ENCODE peak calls at places on chromosomes 5 and 9, in nine cellular contexts. One of them, this sample, is unnamed.

GRCh38 chr9:89604463-89605180 is at the start of gene GADD45G:
- DNase-seq in spleen: peak; percentile 96
- DNase-seq in GM20000: peak; percentile 88
- DNase-seq in nephron progenitor cell: peak; percentile 83
- DNase-seq in activated CD8-positive, alpha-beta T cell treated with anti-CD3 and anti-CD28 coated beads for 36 hours: peak; percentile 94
- DNase-seq in cardiac fibroblast: peak; percentile 74
- DNase-seq in RWPE1: peak; percentile 93
- DNase-seq in transverse colon: peak; percentile 92
- DNase-seq in hepatocyte: peak; percentile 93
- DNase-seq in this sample: peak; percentile 57

GRCh38 chr5:58922392-58923171 is 339.7 kb downstream of the RAB3C start:
- DNase-seq in spleen: peak; percentile 86
- DNase-seq in GM20000: no peak
- DNase-seq in nephron progenitor cell: no peak
- DNase-seq in activated CD8-positive, alpha-beta T cell treated with anti-CD3 and anti-CD28 coated beads for 36 hours: no peak
- DNase-seq in cardiac fibroblast: no peak
- DNase-seq in RWPE1: no peak
- DNase-seq in transverse colon: peak; percentile 72
- DNase-seq in hepatocyte: no peak
- DNase-seq in this sample: no peak

GRCh38 chr9:38682713-38683112 is 37.2 kb downstream of the FAM240B start:
- DNase-seq in spleen: no peak
- DNase-seq in GM20000: no peak
- DNase-seq in nephron progenitor cell: no peak
- DNase-seq in activated CD8-positive, alpha-beta T cell treated with anti-CD3 and anti-CD28 coated beads for 36 hours: no peak
- DNase-seq in cardiac fibroblast: peak; percentile 96
- DNase-seq in RWPE1: peak; percentile 94
- DNase-seq in transverse colon: no peak
- DNase-seq in hepatocyte: peak; percentile 84
- DNase-seq in this sample: peak; percentile 42

GRCh38 chr9:131500377-131500776 is 2.3 kb upstream of the POMT1 start:
- DNase-seq in spleen: no peak
- DNase-seq in GM20000: no peak
- DNase-seq in nephron progenitor cell: no peak
- DNase-seq in activated CD8-positive, alpha-beta T cell treated with anti-CD3 and anti-CD28 coated beads for 36 hours: peak; percentile 87
- DNase-seq in cardiac fibroblast: no peak
- DNase-seq in RWPE1: peak; percentile 21
- DNase-seq in transverse colon: peak; percentile 21
- DNase-seq in hepatocyte: no peak
- DNase-seq in this sample: no peak

GRCh38 chr5:172334196-172334595 is 50.6 kb upstream of the UBTD2 start:
- DNase-seq in spleen: no peak
- DNase-seq in GM20000: no peak
- DNase-seq in nephron progenitor cell: no peak
- DNase-seq in activated CD8-positive, alpha-beta T cell treated with anti-CD3 and anti-CD28 coated beads for 36 hours: peak; percentile 49
- DNase-seq in cardiac fibroblast: no peak
- DNase-seq in RWPE1: no peak
- DNase-seq in transverse colon: no peak
- DNase-seq in hepatocyte: no peak
- DNase-seq in this sample: no peak

GRCh38 chr5:119168401-119168800 is 97.5 kb downstream of the DMXL1 start:
- DNase-seq in spleen: no peak
- DNase-seq in GM20000: no peak
- DNase-seq in nephron progenitor cell: no peak
- DNase-seq in activated CD8-positive, alpha-beta T cell treated with anti-CD3 and anti-CD28 coated beads for 36 hours: no peak
- DNase-seq in cardiac fibroblast: peak; percentile 7
- DNase-seq in RWPE1: no peak
- DNase-seq in transverse colon: no peak
- DNase-seq in hepatocyte: no peak
- DNase-seq in this sample: no peak

GRCh38 chr9:93890436-93890935 is 64.7 kb downstream of the BARX1 start:
- DNase-seq in spleen: no peak
- DNase-seq in GM20000: no peak
- DNase-seq in nephron progenitor cell: no peak
- DNase-seq in activated CD8-positive, alpha-beta T cell treated with anti-CD3 and anti-CD28 coated beads for 36 hours: no peak
- DNase-seq in cardiac fibroblast: no peak
- DNase-seq in RWPE1: no peak
- DNase-seq in transverse colon: peak; percentile 0
- DNase-seq in hepatocyte: no peak
- DNase-seq in this sample: no peak

GRCh38 chr5:107564896-107565295 is 105.8 kb downstream of the EFNA5 start:
- DNase-seq in spleen: no peak
- DNase-seq in GM20000: no peak
- DNase-seq in nephron progenitor cell: no peak
- DNase-seq in activated CD8-positive, alpha-beta T cell treated with anti-CD3 and anti-CD28 coated beads for 36 hours: no peak
- DNase-seq in cardiac fibroblast: peak; percentile 44
- DNase-seq in RWPE1: no peak
- DNase-seq in transverse colon: no peak
- DNase-seq in hepatocyte: no peak
- DNase-seq in this sample: no peak

GRCh38 chr9:104808030-104808614 is 44.2 kb downstream of the NIPSNAP3B start:
- DNase-seq in spleen: no peak
- DNase-seq in GM20000: no peak
- DNase-seq in nephron progenitor cell: no peak
- DNase-seq in activated CD8-positive, alpha-beta T cell treated with anti-CD3 and anti-CD28 coated beads for 36 hours: peak; percentile 6
- DNase-seq in cardiac fibroblast: peak; percentile 75
- DNase-seq in RWPE1: peak; percentile 25
- DNase-seq in transverse colon: no peak
- DNase-seq in hepatocyte: peak; percentile 32
- DNase-seq in this sample: peak; percentile 37

GRCh38 chr9:105503873-105504272 is 54.1 kb upstream of the FKTN start:
- DNase-seq in spleen: no peak
- DNase-seq in GM20000: peak; percentile 21
- DNase-seq in nephron progenitor cell: no peak
- DNase-seq in activated CD8-positive, alpha-beta T cell treated with anti-CD3 and anti-CD28 coated beads for 36 hours: no peak
- DNase-seq in cardiac fibroblast: peak; percentile 34
- DNase-seq in RWPE1: no peak
- DNase-seq in transverse colon: no peak
- DNase-seq in hepatocyte: no peak
- DNase-seq in this sample: no peak

GRCh38 chr5:91244380-91245073 is 138.6 kb downstream of the ARRDC3 start:
- DNase-seq in spleen: no peak
- DNase-seq in GM20000: no peak
- DNase-seq in nephron progenitor cell: no peak
- DNase-seq in activated CD8-positive, alpha-beta T cell treated with anti-CD3 and anti-CD28 coated beads for 36 hours: no peak
- DNase-seq in cardiac fibroblast: no peak
- DNase-seq in RWPE1: no peak
- DNase-seq in transverse colon: no peak
- DNase-seq in hepatocyte: no peak
- DNase-seq in this sample: no peak

GRCh38 chr5:91243286-91243685 is 139.8 kb downstream of the ARRDC3 start:
- DNase-seq in spleen: no peak
- DNase-seq in GM20000: no peak
- DNase-seq in nephron progenitor cell: no peak
- DNase-seq in activated CD8-positive, alpha-beta T cell treated with anti-CD3 and anti-CD28 coated beads for 36 hours: no peak
- DNase-seq in cardiac fibroblast: no peak
- DNase-seq in RWPE1: no peak
- DNase-seq in transverse colon: no peak
- DNase-seq in hepatocyte: no peak
- DNase-seq in this sample: no peak

GRCh38 chr5:91243859-91244258 is 139.3 kb downstream of the ARRDC3 start:
- DNase-seq in spleen: no peak
- DNase-seq in GM20000: no peak
- DNase-seq in nephron progenitor cell: no peak
- DNase-seq in activated CD8-positive, alpha-beta T cell treated with anti-CD3 and anti-CD28 coated beads for 36 hours: no peak
- DNase-seq in cardiac fibroblast: no peak
- DNase-seq in RWPE1: no peak
- DNase-seq in transverse colon: no peak
- DNase-seq in hepatocyte: no peak
- DNase-seq in this sample: no peak

GRCh38 chr5:91245871-91246270 is 137.2 kb downstream of the ARRDC3 start:
- DNase-seq in spleen: no peak
- DNase-seq in GM20000: no peak
- DNase-seq in nephron progenitor cell: no peak
- DNase-seq in activated CD8-positive, alpha-beta T cell treated with anti-CD3 and anti-CD28 coated beads for 36 hours: no peak
- DNase-seq in cardiac fibroblast: peak; percentile 13
- DNase-seq in RWPE1: peak; percentile 23
- DNase-seq in transverse colon: no peak
- DNase-seq in hepatocyte: no peak
- DNase-seq in this sample: peak; percentile 8

GRCh38 chr5:91245074-91245452 is 138.1 kb downstream of the ARRDC3 start:
- DNase-seq in spleen: no peak
- DNase-seq in GM20000: no peak
- DNase-seq in nephron progenitor cell: no peak
- DNase-seq in activated CD8-positive, alpha-beta T cell treated with anti-CD3 and anti-CD28 coated beads for 36 hours: no peak
- DNase-seq in cardiac fibroblast: no peak
- DNase-seq in RWPE1: no peak
- DNase-seq in transverse colon: no peak
- DNase-seq in hepatocyte: no peak
- DNase-seq in this sample: no peak
- TF ChIP-seq CTCF in spleen: no peak
- TF ChIP-seq CTCF in GM20000: no peak
- TF ChIP-seq CTCF in nephron progenitor cell: no peak
- TF ChIP-seq CTCF in activated CD8-positive, alpha-beta T cell treated with anti-CD3 and anti-CD28 coated beads for 36 hours: no peak
- TF ChIP-seq CTCF in cardiac fibroblast: no peak
- TF ChIP-seq CTCF in RWPE1: no peak
- TF ChIP-seq CTCF in transverse colon: no peak
- TF ChIP-seq CTCF in hepatocyte: no peak
- TF ChIP-seq CTCF in this sample: no peak

GRCh38 chr5:142012186-142012785 is 541 bp downstream of the GNPDA1 start:
- DNase-seq in spleen: peak; percentile 83
- DNase-seq in GM20000: no peak
- DNase-seq in nephron progenitor cell: peak; percentile 26
- DNase-seq in activated CD8-positive, alpha-beta T cell treated with anti-CD3 and anti-CD28 coated beads for 36 hours: peak; percentile 86
- DNase-seq in cardiac fibroblast: peak; percentile 70
- DNase-seq in RWPE1: no peak
- DNase-seq in transverse colon: peak; percentile 67
- DNase-seq in hepatocyte: peak; percentile 48
- DNase-seq in this sample: peak; percentile 10
- TF ChIP-seq CTCF in spleen: peak; percentile 50
- TF ChIP-seq CTCF in GM20000: peak; percentile 21
- TF ChIP-seq CTCF in nephron progenitor cell: peak; percentile 23
- TF ChIP-seq CTCF in activated CD8-positive, alpha-beta T cell treated with anti-CD3 and anti-CD28 coated beads for 36 hours: peak; percentile 63
- TF ChIP-seq CTCF in cardiac fibroblast: peak; percentile 63
- TF ChIP-seq CTCF in RWPE1: no peak
- TF ChIP-seq CTCF in transverse colon: peak; percentile 27
- TF ChIP-seq CTCF in hepatocyte: peak; percentile 42
- TF ChIP-seq CTCF in this sample: peak; percentile 73

GRCh38 chr9:84001621-84002020 is 21.0 kb downstream of the RMI1 start:
- DNase-seq in spleen: no peak
- DNase-seq in GM20000: no peak
- DNase-seq in nephron progenitor cell: no peak
- DNase-seq in activated CD8-positive, alpha-beta T cell treated with anti-CD3 and anti-CD28 coated beads for 36 hours: no peak
- DNase-seq in cardiac fibroblast: no peak
- DNase-seq in RWPE1: no peak
- DNase-seq in transverse colon: no peak
- DNase-seq in hepatocyte: no peak
- DNase-seq in this sample: no peak
- TF ChIP-seq CTCF in spleen: no peak
- TF ChIP-seq CTCF in GM20000: no peak
- TF ChIP-seq CTCF in nephron progenitor cell: no peak
- TF ChIP-seq CTCF in activated CD8-positive, alpha-beta T cell treated with anti-CD3 and anti-CD28 coated beads for 36 hours: no peak
- TF ChIP-seq CTCF in cardiac fibroblast: no peak
- TF ChIP-seq CTCF in RWPE1: no peak
- TF ChIP-seq CTCF in transverse colon: no peak
- TF ChIP-seq CTCF in hepatocyte: no peak
- TF ChIP-seq CTCF in this sample: no peak

DNA sequence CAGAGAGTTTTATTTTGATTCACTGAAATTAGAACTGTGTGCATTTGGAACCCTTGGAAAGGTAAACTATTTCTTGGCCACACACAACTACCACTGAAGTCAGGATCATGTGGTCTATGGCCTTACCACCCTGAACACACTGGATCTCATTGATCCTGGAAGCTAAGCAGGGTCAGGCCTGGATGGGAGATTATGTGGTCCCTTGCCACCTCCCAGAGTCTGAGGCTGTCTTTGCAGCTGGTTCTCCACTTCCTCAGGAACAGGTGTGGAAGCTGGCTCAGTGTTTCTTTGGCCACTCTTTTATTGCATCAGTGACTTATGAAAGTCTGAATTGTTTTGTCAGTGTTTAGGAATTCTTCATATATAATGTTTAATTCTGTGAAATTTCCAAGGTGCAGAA is 89.2 kb downstream of the TEK start:
- DNase-seq in spleen: no peak
- DNase-seq in GM20000: no peak
- DNase-seq in nephron progenitor cell: no peak
- DNase-seq in activated CD8-positive, alpha-beta T cell treated with anti-CD3 and anti-CD28 coated beads for 36 hours: no peak
- DNase-seq in cardiac fibroblast: peak; percentile 39
- DNase-seq in RWPE1: no peak
- DNase-seq in transverse colon: no peak
- DNase-seq in hepatocyte: no peak
- DNase-seq in this sample: no peak
- TF ChIP-seq CTCF in spleen: no peak
- TF ChIP-seq CTCF in GM20000: no peak
- TF ChIP-seq CTCF in nephron progenitor cell: no peak
- TF ChIP-seq CTCF in activated CD8-positive, alpha-beta T cell treated with anti-CD3 and anti-CD28 coated beads for 36 hours: no peak
- TF ChIP-seq CTCF in cardiac fibroblast: no peak
- TF ChIP-seq CTCF in RWPE1: peak; percentile 49
- TF ChIP-seq CTCF in transverse colon: no peak
- TF ChIP-seq CTCF in hepatocyte: no peak
- TF ChIP-seq CTCF in this sample: no peak

GRCh38 chr5:174047472-174047871 is 2.0 kb downstream of the NSG2 start:
- DNase-seq in spleen: no peak
- DNase-seq in GM20000: no peak
- DNase-seq in nephron progenitor cell: no peak
- DNase-seq in activated CD8-positive, alpha-beta T cell treated with anti-CD3 and anti-CD28 coated beads for 36 hours: no peak
- DNase-seq in cardiac fibroblast: no peak
- DNase-seq in RWPE1: no peak
- DNase-seq in transverse colon: no peak
- DNase-seq in hepatocyte: no peak
- DNase-seq in this sample: no peak

GRCh38 chr5:174044855-174045254 is 651 bp upstream of the NSG2 start:
- DNase-seq in spleen: no peak
- DNase-seq in GM20000: no peak
- DNase-seq in nephron progenitor cell: no peak
- DNase-seq in activated CD8-positive, alpha-beta T cell treated with anti-CD3 and anti-CD28 coated beads for 36 hours: no peak
- DNase-seq in cardiac fibroblast: no peak
- DNase-seq in RWPE1: no peak
- DNase-seq in transverse colon: no peak
- DNase-seq in hepatocyte: no peak
- DNase-seq in this sample: no peak

GRCh38 chr5:174046558-174046957 is 1.1 kb downstream of the NSG2 start:
- DNase-seq in spleen: no peak
- DNase-seq in GM20000: no peak
- DNase-seq in nephron progenitor cell: no peak
- DNase-seq in activated CD8-positive, alpha-beta T cell treated with anti-CD3 and anti-CD28 coated beads for 36 hours: no peak
- DNase-seq in cardiac fibroblast: no peak
- DNase-seq in RWPE1: no peak
- DNase-seq in transverse colon: no peak
- DNase-seq in hepatocyte: no peak
- DNase-seq in this sample: no peak

GRCh38 chr5:174045470-174046025 is at the start of gene NSG2:
- DNase-seq in spleen: no peak
- DNase-seq in GM20000: peak; percentile 63
- DNase-seq in nephron progenitor cell: peak; percentile 92
- DNase-seq in activated CD8-positive, alpha-beta T cell treated with anti-CD3 and anti-CD28 coated beads for 36 hours: peak; percentile 60
- DNase-seq in cardiac fibroblast: peak; percentile 79
- DNase-seq in RWPE1: peak; percentile 93
- DNase-seq in transverse colon: peak; percentile 64
- DNase-seq in hepatocyte: peak; percentile 97
- DNase-seq in this sample: peak; percentile 23

GRCh38 chr5:174044451-174044850 is 1.1 kb upstream of the NSG2 start:
- DNase-seq in spleen: no peak
- DNase-seq in GM20000: no peak
- DNase-seq in nephron progenitor cell: no peak
- DNase-seq in activated CD8-positive, alpha-beta T cell treated with anti-CD3 and anti-CD28 coated beads for 36 hours: no peak
- DNase-seq in cardiac fibroblast: no peak
- DNase-seq in RWPE1: no peak
- DNase-seq in transverse colon: no peak
- DNase-seq in hepatocyte: no peak
- DNase-seq in this sample: no peak
- TF ChIP-seq CTCF in spleen: no peak
- TF ChIP-seq CTCF in GM20000: no peak
- TF ChIP-seq CTCF in nephron progenitor cell: no peak
- TF ChIP-seq CTCF in activated CD8-positive, alpha-beta T cell treated with anti-CD3 and anti-CD28 coated beads for 36 hours: no peak
- TF ChIP-seq CTCF in cardiac fibroblast: no peak
- TF ChIP-seq CTCF in RWPE1: no peak
- TF ChIP-seq CTCF in transverse colon: no peak
- TF ChIP-seq CTCF in hepatocyte: no peak
- TF ChIP-seq CTCF in this sample: no peak

GRCh38 chr5:142982821-142983200 is 212.6 kb downstream of the ARHGAP26 start:
- DNase-seq in spleen: no peak
- DNase-seq in GM20000: no peak
- DNase-seq in nephron progenitor cell: no peak
- DNase-seq in activated CD8-positive, alpha-beta T cell treated with anti-CD3 and anti-CD28 coated beads for 36 hours: no peak
- DNase-seq in cardiac fibroblast: no peak
- DNase-seq in RWPE1: no peak
- DNase-seq in transverse colon: no peak
- DNase-seq in hepatocyte: no peak
- DNase-seq in this sample: no peak
- TF ChIP-seq CTCF in spleen: no peak
- TF ChIP-seq CTCF in GM20000: no peak
- TF ChIP-seq CTCF in nephron progenitor cell: no peak
- TF ChIP-seq CTCF in activated CD8-positive, alpha-beta T cell treated with anti-CD3 and anti-CD28 coated beads for 36 hours: no peak
- TF ChIP-seq CTCF in cardiac fibroblast: no peak
- TF ChIP-seq CTCF in RWPE1: no peak
- TF ChIP-seq CTCF in transverse colon: no peak
- TF ChIP-seq CTCF in hepatocyte: no peak
- TF ChIP-seq CTCF in this sample: peak; percentile 49